ENCODE peak calls at places on chromosomes 4 and X, in four cellular contexts. Q is HCT116, I is SK-N-SH, P is HepG2. E is an unnamed sample.

GRCh38 chr4:163688856-163689255 is 194.4 kb downstream of the TMA16 start:
- DNase-seq in Q (no peak), P (no peak), I (no peak), E (no peak)

GRCh38 chrX:63958134-63958865 is 173.3 kb upstream of the ARHGEF9 start:
- DNase-seq in P (no peak), I (no peak), Q (no peak), E (no peak)

GRCh38 chr4:17807446-17807845 is 3.1 kb downstream of the DCAF16 start:
- DNase-seq in P (no peak), I (no peak), Q (no peak), E (no peak)

GRCh38 chrX:150693782-150694574 is 782 bp downstream of the MTMR1 start:
- DNase-seq in I (peak), P (peak), Q (peak), E (peak)

GRCh38 chr4:84710520-84710919 is 127.6 kb downstream of the CDS1 start:
- DNase-seq in I (no peak), Q (no peak), P (no peak), E (peak)

GRCh38 chrX:77009691-77010090 is 437.5 kb upstream of the FGF16 start:
- DNase-seq in P (no peak), I (no peak), Q (no peak), E (no peak)

GRCh38 chr4:74006009-74006476 is 7.6 kb upstream of the CXCL5 start:
- DNase-seq in I (no peak), Q (no peak), P (no peak), E (no peak)

GRCh38 chrX:13266641-13267420 is 53.0 kb downstream of the ATXN3L start:
- DNase-seq in P (no peak), Q (no peak), I (no peak), E (no peak)

GRCh38 chr4:76251448-76252270 is at the start of gene FAM47E:
- DNase-seq in I (peak), Q (no peak), P (peak), E (peak)
- TF ChIP-seq CTCF in I (peak), Q (no peak), P (peak), E (peak)

GRCh38 chrX:45769919-45770582 is 569.4 kb upstream of the DIPK2B start:
- DNase-seq in P (peak), I (peak), Q (no peak), E (peak)
- TF ChIP-seq POLR2AphosphoS5 in P (no peak), I (peak), Q (peak), E (peak)

GRCh38 chr4:75289843-75290616 is 224.2 kb downstream of the RCHY1 start:
- DNase-seq in I (no peak), P (peak), Q (peak), E (no peak)

GRCh38 chr4:75285837-75286236 is 228.4 kb downstream of the RCHY1 start:
- DNase-seq in Q (no peak), P (no peak), I (no peak), E (no peak)

GRCh38 chr4:75287738-75288517 is 226.3 kb downstream of the RCHY1 start:
- DNase-seq in Q (no peak), P (no peak), I (no peak), E (no peak)
- TF ChIP-seq MAX in Q (no peak), P (no peak), I (no peak), E (no peak)

GRCh38 chrX:135512508-135513139 is 7.8 kb upstream of the INTS6L start:
- DNase-seq in P (no peak), Q (no peak), I (no peak), E (no peak)

GRCh38 chrX:135520022-135520552 is 373 bp upstream of the INTS6L start:
- DNase-seq in Q (no peak), P (no peak), I (no peak), E (no peak)

GRCh38 chrX:135518161-135518560 is 2.3 kb upstream of the INTS6L start:
- DNase-seq in P (no peak), Q (no peak), I (no peak), E (no peak)

GRCh38 chrX:135513140-135513535 is 7.3 kb upstream of the INTS6L start:
- DNase-seq in Q (no peak), I (no peak), P (no peak), E (peak)

GRCh38 chrX:135516376-135516775 is 4.1 kb upstream of the INTS6L start:
- DNase-seq in I (no peak), Q (no peak), P (no peak), E (no peak)
- TF ChIP-seq CTCF in I (no peak), Q (peak), P (no peak), E (no peak)

GRCh38 chrX:48902135-48902534 is 4.4 kb downstream of the PQBP1 start:
- DNase-seq in Q (no peak), P (no peak), I (no peak), E (no peak)
- TF ChIP-seq POLR2AphosphoS5 in Q (no peak), P (no peak), I (no peak), E (no peak)